ENCODE peak calls at places on chromosomes 12 and 14, in nine cellular contexts. One of them, this sample, is unnamed.

GRCh38 chr14:92926180-92926845 is 3.4 kb downstream of the CHGA start:
- DNase-seq in kidney tubule cell: no peak
- DNase-seq in retinal pigment epithelial cell: no peak
- DNase-seq in NCI-H1092 treated with DMSO at 0.1 percent for 48 hours: no peak
- DNase-seq in fibroblast of mammary gland: no peak
- DNase-seq in fibroblast of gingiva: no peak
- DNase-seq in AG04449: no peak
- DNase-seq in C1 segment of cervical spinal cord: no peak
- DNase-seq in NCI-H2081: no peak
- DNase-seq in this sample: no peak

GRCh38 chr12:52003591-52003990 is 3.2 kb upstream of the TAMALIN start:
- DNase-seq in kidney tubule cell: no peak
- DNase-seq in fibroblast of gingiva: no peak
- DNase-seq in fibroblast of mammary gland: no peak
- DNase-seq in retinal pigment epithelial cell: no peak
- DNase-seq in AG04449: no peak
- DNase-seq in C1 segment of cervical spinal cord: no peak
- DNase-seq in NCI-H1092 treated with DMSO at 0.1 percent for 48 hours: no peak
- DNase-seq in NCI-H2081: no peak
- DNase-seq in this sample: no peak

GRCh38 chr12:93921511-93921910 is 226.9 kb upstream of the PLXNC1 start:
- DNase-seq in kidney tubule cell: peak
- DNase-seq in fibroblast of gingiva: no peak
- DNase-seq in C1 segment of cervical spinal cord: no peak
- DNase-seq in fibroblast of mammary gland: no peak
- DNase-seq in AG04449: no peak
- DNase-seq in NCI-H1092 treated with DMSO at 0.1 percent for 48 hours: no peak
- DNase-seq in NCI-H2081: no peak
- DNase-seq in retinal pigment epithelial cell: no peak
- DNase-seq in this sample: no peak

GRCh38 chr12:93058280-93058679 is 129.2 kb upstream of the EEA1 start:
- DNase-seq in AG04449: no peak
- DNase-seq in C1 segment of cervical spinal cord: no peak
- DNase-seq in fibroblast of gingiva: no peak
- DNase-seq in retinal pigment epithelial cell: no peak
- DNase-seq in fibroblast of mammary gland: no peak
- DNase-seq in kidney tubule cell: no peak
- DNase-seq in NCI-H2081: no peak
- DNase-seq in NCI-H1092 treated with DMSO at 0.1 percent for 48 hours: no peak
- DNase-seq in this sample: no peak

GRCh38 chr14:99125616-99126431 is 146.2 kb downstream of the BCL11B start:
- DNase-seq in retinal pigment epithelial cell: no peak
- DNase-seq in kidney tubule cell: peak
- DNase-seq in NCI-H2081: no peak
- DNase-seq in fibroblast of mammary gland: no peak
- DNase-seq in NCI-H1092 treated with DMSO at 0.1 percent for 48 hours: peak
- DNase-seq in C1 segment of cervical spinal cord: no peak
- DNase-seq in fibroblast of gingiva: no peak
- DNase-seq in AG04449: no peak
- DNase-seq in this sample: no peak

GRCh38 chr14:54211562-54212308 is 185.1 kb upstream of the CDKN3 start:
- DNase-seq in fibroblast of gingiva: peak
- DNase-seq in kidney tubule cell: peak
- DNase-seq in NCI-H1092 treated with DMSO at 0.1 percent for 48 hours: no peak
- DNase-seq in fibroblast of mammary gland: peak
- DNase-seq in retinal pigment epithelial cell: peak
- DNase-seq in AG04449: peak
- DNase-seq in C1 segment of cervical spinal cord: no peak
- DNase-seq in NCI-H2081: no peak
- DNase-seq in this sample: no peak

GRCh38 chr14:103625361-103626095 is 3.5 kb upstream of the KLC1 start:
- DNase-seq in C1 segment of cervical spinal cord: no peak
- DNase-seq in retinal pigment epithelial cell: no peak
- DNase-seq in NCI-H1092 treated with DMSO at 0.1 percent for 48 hours: no peak
- DNase-seq in fibroblast of mammary gland: no peak
- DNase-seq in kidney tubule cell: no peak
- DNase-seq in fibroblast of gingiva: no peak
- DNase-seq in AG04449: no peak
- DNase-seq in NCI-H2081: no peak
- DNase-seq in this sample: no peak

GRCh38 chr12:124381454-124382207 is 86.7 kb downstream of the RFLNA start:
- DNase-seq in fibroblast of mammary gland: peak
- DNase-seq in C1 segment of cervical spinal cord: peak
- DNase-seq in kidney tubule cell: peak
- DNase-seq in AG04449: no peak
- DNase-seq in retinal pigment epithelial cell: no peak
- DNase-seq in NCI-H2081: no peak
- DNase-seq in fibroblast of gingiva: peak
- DNase-seq in NCI-H1092 treated with DMSO at 0.1 percent for 48 hours: no peak
- DNase-seq in this sample: no peak

GRCh38 chr12:121872546-121873223 is 14.0 kb upstream of the HPD start:
- DNase-seq in fibroblast of mammary gland: peak
- DNase-seq in NCI-H2081: no peak
- DNase-seq in fibroblast of gingiva: peak
- DNase-seq in kidney tubule cell: peak
- DNase-seq in C1 segment of cervical spinal cord: no peak
- DNase-seq in retinal pigment epithelial cell: peak
- DNase-seq in AG04449: peak
- DNase-seq in NCI-H1092 treated with DMSO at 0.1 percent for 48 hours: no peak
- DNase-seq in this sample: no peak

GRCh38 chr14:102819176-102819628 is 42.0 kb downstream of the TRAF3 start:
- DNase-seq in NCI-H1092 treated with DMSO at 0.1 percent for 48 hours: no peak
- DNase-seq in AG04449: no peak
- DNase-seq in fibroblast of mammary gland: no peak
- DNase-seq in retinal pigment epithelial cell: no peak
- DNase-seq in fibroblast of gingiva: no peak
- DNase-seq in C1 segment of cervical spinal cord: no peak
- DNase-seq in kidney tubule cell: peak
- DNase-seq in NCI-H2081: no peak
- DNase-seq in this sample: no peak

GRCh38 chr12:30795660-30796507 is 41.1 kb upstream of the CAPRIN2 start:
- DNase-seq in kidney tubule cell: peak
- DNase-seq in retinal pigment epithelial cell: no peak
- DNase-seq in NCI-H2081: peak
- DNase-seq in AG04449: no peak
- DNase-seq in C1 segment of cervical spinal cord: no peak
- DNase-seq in fibroblast of mammary gland: peak
- DNase-seq in fibroblast of gingiva: peak
- DNase-seq in NCI-H1092 treated with DMSO at 0.1 percent for 48 hours: no peak
- DNase-seq in this sample: peak

GRCh38 chr12:124411291-124411878 is 116.5 kb downstream of the RFLNA start:
- DNase-seq in NCI-H1092 treated with DMSO at 0.1 percent for 48 hours: no peak
- DNase-seq in retinal pigment epithelial cell: no peak
- DNase-seq in fibroblast of mammary gland: peak
- DNase-seq in NCI-H2081: no peak
- DNase-seq in kidney tubule cell: peak
- DNase-seq in C1 segment of cervical spinal cord: no peak
- DNase-seq in AG04449: peak
- DNase-seq in fibroblast of gingiva: peak
- DNase-seq in this sample: no peak

GRCh38 chr12:82182601-82183000 is 175.6 kb downstream of the CCDC59 start:
- DNase-seq in retinal pigment epithelial cell: peak
- DNase-seq in NCI-H2081: no peak
- DNase-seq in AG04449: no peak
- DNase-seq in fibroblast of mammary gland: no peak
- DNase-seq in C1 segment of cervical spinal cord: no peak
- DNase-seq in kidney tubule cell: peak
- DNase-seq in fibroblast of gingiva: no peak
- DNase-seq in NCI-H1092 treated with DMSO at 0.1 percent for 48 hours: no peak
- DNase-seq in this sample: no peak